ENCODE peak calls at places on chromosome 4, in five cellular contexts. N is MM.1S, Y is endodermal cell, Q is SK-N-SH, T is colonic mucosa. H is an unnamed sample. For H3K36me3, the result is how much of the 10 kb centered on the place peaks cover.

GRCh38 chr4:147678796-147679549 is 5.0 kb downstream of the PRMT9 start:
- DNase-seq in N (peak), Y (peak), Q (no peak), T (no peak), H (no peak)

GRCh38 chr4:186946140-186946539 is 222.5 kb upstream of the FAT1 start:
- DNase-seq in Y (no peak), N (no peak), T (peak), Q (no peak), H (no peak)

GRCh38 chr4:27702710-27703431 is 842.2 kb downstream of the STIM2 start:
- DNase-seq in N (peak), Q (peak), T (no peak), Y (peak), H (no peak)

GRCh38 chr4:38753021-38753806 is 29.6 kb downstream of the TLR10 start:
- DNase-seq in N (no peak), Q (peak), Y (peak), T (peak), H (peak)

GRCh38 chr4:37735578-37735977 is 49.4 kb upstream of the RELL1 start:
- DNase-seq in T (no peak), Q (no peak), N (no peak), Y (no peak), H (no peak)

GRCh38 chr4:58225460-58225859 is 1115.3 kb upstream of the IGFBP7 start:
- DNase-seq in Q (no peak), Y (no peak), N (no peak), T (no peak), H (no peak)

GRCh38 chr4:144948009-144948408 is 150.0 kb downstream of the ANAPC10 start:
- DNase-seq in Y (peak), Q (no peak), N (no peak), T (no peak), H (no peak)

GRCh38 chr4:100164808-100165760 is 25.2 kb downstream of the DDIT4L start:
- DNase-seq in Y (no peak), Q (no peak), N (no peak), T (no peak), H (no peak)

GRCh38 chr4:93084599-93085305 is 743.8 kb upstream of the ATOH1 start:
- DNase-seq in T (no peak), Y (peak), N (no peak), Q (no peak), H (no peak)

GRCh38 chr4:104395219-104395618 is 99.5 kb downstream of the CXXC4 start:
- DNase-seq in N (peak), Y (peak), T (no peak), Q (no peak), H (no peak)

GRCh38 chr4:185599844-185600243 is 64.5 kb upstream of the PDLIM3 start:
- DNase-seq in T (no peak), N (no peak), Y (no peak), Q (no peak), H (no peak)

GRCh38 chr4:71259305-71259704 is 79.5 kb upstream of the SLC4A4 start:
- DNase-seq in Q (no peak), N (no peak), Y (no peak), T (no peak), H (no peak)

GRCh38 chr4:87241341-87241740 is 20.9 kb upstream of the KLHL8 start:
- DNase-seq in Y (no peak), T (no peak), N (no peak), Q (no peak), H (no peak)

GRCh38 chr4:98706200-98706813 is 47.9 kb upstream of the TSPAN5 start:
- DNase-seq in N (no peak), Y (no peak), T (no peak), Q (no peak), H (no peak)

GRCh38 chr4:155478336-155478825 is 101.6 kb upstream of the MAP9 start:
- DNase-seq in N (no peak), Y (no peak), T (no peak), Q (no peak), H (no peak)

GRCh38 chr4:113440366-113440765 is 321.2 kb downstream of the CAMK2D start:
- DNase-seq in Y (no peak), Q (no peak), N (no peak), T (no peak), H (no peak)

GRCh38 chr4:147482281-147482680 is 1.4 kb downstream of the EDNRA start:
- DNase-seq in N (no peak), Y (no peak), T (no peak), Q (no peak), H (no peak)

GRCh38 chr4:16082424-16083216 is 1.2 kb downstream of the PROM1 start:
- DNase-seq in N (no peak), T (peak), Q (peak), Y (peak), H (peak)

GRCh38 chr4:89136525-89136924 is 25.2 kb downstream of the TIGD2 start:
- DNase-seq in Y (no peak), N (no peak), T (no peak), Q (no peak), H (no peak)

GRCh38 chr4:158099686-158100085 is 73.1 kb downstream of the GASK1B start:
- DNase-seq in Y (no peak), N (no peak), T (no peak), Q (no peak), H (no peak)

GRCh38 chr4:145069361-145069760 is 28.6 kb downstream of the ANAPC10 start:
- DNase-seq in Y (no peak), T (no peak), Q (no peak), N (no peak), H (no peak)

GRCh38 chr4:141248029-141248428 is 27.3 kb downstream of the ZNF330 start:
- DNase-seq in N (no peak), Y (no peak), T (no peak), Q (no peak), H (no peak)

GRCh38 chr4:57147335-57148060 is 37.3 kb upstream of the IGFBP7 start:
- DNase-seq in Q (no peak), N (no peak), T (no peak), Y (no peak), H (no peak)

GRCh38 chr4:1081689-1082040 is 31.7 kb downstream of the RNF212 start:
- DNase-seq in N (no peak), Y (no peak), Q (no peak), T (no peak), H (no peak)

GRCh38 chr4:7772708-7773385 is 166.8 kb downstream of the AFAP1 start:
- DNase-seq in Y (peak), N (no peak), T (peak), Q (no peak), H (peak)

GRCh38 chr4:172865531-172866127 is 303.0 kb upstream of the GALNT7 start:
- DNase-seq in Y (no peak), N (no peak), Q (no peak), T (no peak), H (no peak)
- H3K9ac ChIP-seq in Y (no peak), N (no peak), Q (no peak), T (no peak), H (no peak)

GRCh38 chr4:105461221-105462041 is 12.4 kb downstream of the PPA2 start:
- DNase-seq in N (peak), T (no peak), Y (no peak), Q (no peak), H (no peak)

GRCh38 chr4:105460306-105460705 is 13.6 kb downstream of the PPA2 start:
- DNase-seq in T (no peak), Q (no peak), N (no peak), Y (no peak), H (no peak)

GRCh38 chr4:105455182-105455581 is 18.7 kb downstream of the PPA2 start:
- DNase-seq in T (no peak), Q (no peak), Y (no peak), N (no peak), H (no peak)

GRCh38 chr4:105455998-105456397 is 17.9 kb downstream of the PPA2 start:
- DNase-seq in Y (no peak), N (peak), T (no peak), Q (no peak), H (no peak)

DNA sequence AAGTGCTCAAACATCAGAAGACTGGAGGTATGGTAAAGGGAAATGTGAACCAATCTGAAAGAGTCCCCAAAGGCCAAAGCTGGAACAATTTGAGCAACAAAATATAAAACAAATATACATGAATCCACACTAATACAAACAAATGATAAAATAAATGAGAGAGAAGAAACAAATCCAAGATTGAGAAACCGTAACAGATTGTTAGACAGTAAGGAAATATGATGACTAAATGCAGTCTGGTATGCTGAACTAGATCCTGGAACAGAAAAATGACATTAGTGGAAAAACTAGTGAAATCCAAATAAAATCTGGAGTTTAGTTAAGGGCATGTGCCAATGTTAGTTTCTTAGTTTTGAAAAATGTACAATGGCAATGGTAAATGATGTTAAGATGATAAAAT is 15.9 kb downstream of the PPA2 start:
- DNase-seq in Y (no peak), N (no peak), Q (no peak), T (no peak), H (no peak)
- H3K36me3 ChIP-seq in Y (under half), N (under half), Q (under half), T (under half), H (under half)

GRCh38 chr4:6418193-6418755 is 54.1 kb downstream of the PPP2R2C start:
- DNase-seq in Q (no peak), Y (no peak), T (no peak), N (no peak), H (peak)

GRCh38 chr4:6420972-6421371 is 51.4 kb downstream of the PPP2R2C start:
- DNase-seq in Q (no peak), Y (peak), N (peak), T (no peak), H (peak)

GRCh38 chr4:6421397-6421796 is 51.0 kb downstream of the PPP2R2C start:
- DNase-seq in N (no peak), Q (no peak), T (no peak), Y (no peak), H (peak)

GRCh38 chr4:6420036-6420435 is 52.4 kb downstream of the PPP2R2C start:
- DNase-seq in Q (no peak), Y (no peak), T (no peak), N (no peak), H (no peak)

GRCh38 chr4:6419452-6420028 is 52.9 kb downstream of the PPP2R2C start:
- DNase-seq in Y (no peak), Q (no peak), N (no peak), T (no peak), H (peak)
- H3K27ac ChIP-seq in Y (no peak), Q (no peak), N (no peak), T (no peak), H (no peak)

GRCh38 chr4:61553562-61554125 is 353.5 kb downstream of the ADGRL3 start:
- DNase-seq in Q (no peak), N (no peak), Y (no peak), T (no peak), H (no peak)

GRCh38 chr4:61561028-61561427 is 360.9 kb downstream of the ADGRL3 start:
- DNase-seq in Q (no peak), N (no peak), T (no peak), Y (no peak), H (no peak)

GRCh38 chr4:61556277-61556676 is 356.2 kb downstream of the ADGRL3 start:
- DNase-seq in T (no peak), N (no peak), Q (no peak), Y (no peak), H (no peak)

DNA sequence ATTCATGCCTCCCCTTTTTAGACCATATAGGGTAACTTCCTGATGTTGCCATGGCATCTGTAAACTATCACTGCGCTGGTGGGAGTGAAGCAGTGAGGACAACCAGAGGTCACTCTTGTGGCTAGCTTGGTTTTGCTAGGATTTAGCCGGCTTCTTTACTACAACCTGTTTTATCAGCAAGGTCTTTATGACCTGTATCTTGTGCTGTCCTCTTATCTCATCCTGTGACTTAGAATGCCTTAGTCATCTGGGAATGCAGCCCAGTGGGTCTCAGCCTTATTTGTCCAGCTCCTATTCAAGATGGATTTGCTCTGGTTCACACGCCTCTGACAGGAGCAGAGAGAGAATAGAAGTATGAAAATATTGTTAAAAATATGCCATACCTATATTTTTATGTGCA is 355.7 kb downstream of the ADGRL3 start:
- DNase-seq in N (no peak), Y (no peak), T (no peak), Q (no peak), H (no peak)
- H3K9ac ChIP-seq in N (no peak), Y (peak), T (no peak), Q (no peak), H (no peak)

H was measured in kidney.